ENCODE peak calls at places on chromosomes 2 and 18, in four cellular contexts. One of them, this sample, is unnamed.

GRCh38 chr2:10957396-10957795 is 45.7 kb downstream of the KCNF1 start:
- DNase-seq in HepG2: no peak
- DNase-seq in GM12878: no peak
- DNase-seq in K562: no peak
- DNase-seq in this sample: no peak

GRCh38 chr18:44465337-44465736 is 215.4 kb upstream of the SETBP1 start:
- DNase-seq in GM12878: no peak
- DNase-seq in K562: no peak
- DNase-seq in HepG2: no peak
- DNase-seq in this sample: no peak

GRCh38 chr2:113053666-113054435 is 1.2 kb upstream of the IL36B start:
- DNase-seq in HepG2: no peak
- DNase-seq in K562: no peak
- DNase-seq in GM12878: no peak
- DNase-seq in this sample: no peak

GRCh38 chr2:222355860-222356259 is 57.1 kb upstream of the PAX3 start:
- DNase-seq in GM12878: no peak
- DNase-seq in K562: no peak
- DNase-seq in HepG2: no peak
- DNase-seq in this sample: no peak

GRCh38 chr18:58078889-58079573 is 35.0 kb downstream of the NEDD4L start:
- DNase-seq in HepG2: no peak
- DNase-seq in GM12878: no peak
- DNase-seq in K562: peak
- DNase-seq in this sample: no peak

GRCh38 chr2:169091761-169092523 is 22.6 kb downstream of the DHRS9 start:
- DNase-seq in K562: no peak
- DNase-seq in GM12878: no peak
- DNase-seq in HepG2: no peak
- DNase-seq in this sample: no peak

GRCh38 chr2:109185338-109185737 is 56.3 kb downstream of the SH3RF3 start:
- DNase-seq in GM12878: no peak
- DNase-seq in K562: no peak
- DNase-seq in HepG2: no peak
- DNase-seq in this sample: no peak

GRCh38 chr2:196592912-196593881 is 46.3 kb upstream of the CCDC150 start:
- DNase-seq in GM12878: no peak
- DNase-seq in HepG2: no peak
- DNase-seq in K562: peak
- DNase-seq in this sample: peak

GRCh38 chr2:217800433-217801114 is 202.2 kb downstream of the TNS1 start:
- DNase-seq in GM12878: no peak
- DNase-seq in HepG2: no peak
- DNase-seq in K562: no peak
- DNase-seq in this sample: no peak

GRCh38 chr2:100394111-100394641 is 23.3 kb downstream of the CHST10 start:
- DNase-seq in GM12878: peak
- DNase-seq in K562: no peak
- DNase-seq in HepG2: no peak
- DNase-seq in this sample: no peak

GRCh38 chr2:45382744-45383143 is 228.3 kb downstream of the SRBD1 start:
- DNase-seq in HepG2: no peak
- DNase-seq in K562: peak
- DNase-seq in GM12878: no peak
- DNase-seq in this sample: no peak

GRCh38 chr2:20181761-20182160 is 43.2 kb downstream of the SDC1 start:
- DNase-seq in GM12878: no peak
- DNase-seq in K562: no peak
- DNase-seq in HepG2: no peak
- DNase-seq in this sample: no peak

GRCh38 chr18:46518438-46518837 is 138.6 kb downstream of the LOXHD1 start:
- DNase-seq in GM12878: no peak
- DNase-seq in K562: no peak
- DNase-seq in HepG2: peak
- DNase-seq in this sample: no peak

GRCh38 chr2:169767243-169767888 is 31.3 kb upstream of the SSB start:
- DNase-seq in GM12878: no peak
- DNase-seq in K562: peak
- DNase-seq in HepG2: peak
- DNase-seq in this sample: peak

DNA sequence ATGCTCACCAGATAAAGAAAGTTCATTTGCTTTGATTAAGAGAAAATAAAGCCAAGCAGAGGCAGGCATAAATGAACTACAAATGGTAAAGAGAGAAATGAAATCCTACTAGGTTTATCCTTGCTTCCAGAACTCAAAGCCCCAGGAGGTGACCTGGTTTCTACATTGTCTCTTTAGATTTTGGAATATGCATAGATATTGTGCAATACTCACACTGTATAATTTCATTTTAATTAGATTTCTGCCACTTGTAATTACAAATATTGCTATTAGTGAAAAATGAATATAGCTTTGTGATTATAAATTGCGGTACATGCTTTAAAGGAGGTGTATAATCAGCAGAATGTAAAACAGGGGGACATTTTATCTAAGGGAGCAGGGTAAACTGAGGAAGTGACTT is 76.9 kb upstream of the NRXN1 start:
- DNase-seq in GM12878: no peak
- DNase-seq in K562: no peak
- DNase-seq in HepG2: no peak
- DNase-seq in this sample: no peak
- TF ChIP-seq TARDBP in GM12878: no peak
- TF ChIP-seq TARDBP in K562: no peak
- TF ChIP-seq TARDBP in HepG2: no peak
- TF ChIP-seq TARDBP in this sample: no peak

DNA sequence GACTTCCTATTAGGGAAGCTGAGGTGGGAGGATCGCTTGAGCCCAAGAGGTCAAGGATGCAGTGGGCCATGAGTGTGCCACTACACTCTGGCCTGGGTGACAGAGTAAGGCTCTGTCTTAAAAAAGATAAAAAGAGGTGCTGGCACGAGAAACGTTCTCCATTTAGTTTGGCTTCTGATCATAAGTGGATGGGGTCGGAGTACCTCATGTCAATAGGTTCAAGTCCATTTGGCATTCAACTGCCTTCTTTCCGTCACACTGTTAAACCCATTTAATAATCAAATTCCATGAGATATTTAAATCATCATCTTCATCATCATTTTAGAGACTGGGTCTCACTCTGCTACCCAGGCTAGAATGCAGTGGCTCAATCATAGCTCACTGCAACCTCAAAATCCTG is 9.2 kb downstream of the COX7A2L start:
- DNase-seq in GM12878: no peak
- DNase-seq in HepG2: no peak
- DNase-seq in K562: no peak
- DNase-seq in this sample: no peak
- TF ChIP-seq TARDBP in GM12878: no peak
- TF ChIP-seq TARDBP in HepG2: no peak
- TF ChIP-seq TARDBP in K562: no peak
- TF ChIP-seq TARDBP in this sample: no peak

GRCh38 chr2:224563537-224563936 is 21.6 kb downstream of the CUL3 start:
- DNase-seq in GM12878: no peak
- DNase-seq in HepG2: no peak
- DNase-seq in K562: no peak
- DNase-seq in this sample: no peak

GRCh38 chr2:224560549-224560948 is 24.6 kb downstream of the CUL3 start:
- DNase-seq in GM12878: no peak
- DNase-seq in K562: no peak
- DNase-seq in HepG2: no peak
- DNase-seq in this sample: no peak

GRCh38 chr2:224561234-224562005 is 23.7 kb downstream of the CUL3 start:
- DNase-seq in HepG2: no peak
- DNase-seq in GM12878: peak
- DNase-seq in K562: no peak
- DNase-seq in this sample: no peak

GRCh38 chr2:224565452-224566035 is 19.6 kb downstream of the CUL3 start:
- DNase-seq in GM12878: no peak
- DNase-seq in K562: no peak
- DNase-seq in HepG2: no peak
- DNase-seq in this sample: no peak

GRCh38 chr2:224562831-224563230 is 22.3 kb downstream of the CUL3 start:
- DNase-seq in GM12878: no peak
- DNase-seq in K562: no peak
- DNase-seq in HepG2: no peak
- DNase-seq in this sample: peak
- TF ChIP-seq TARDBP in GM12878: no peak
- TF ChIP-seq TARDBP in K562: no peak
- TF ChIP-seq TARDBP in HepG2: no peak
- TF ChIP-seq TARDBP in this sample: no peak

DNA sequence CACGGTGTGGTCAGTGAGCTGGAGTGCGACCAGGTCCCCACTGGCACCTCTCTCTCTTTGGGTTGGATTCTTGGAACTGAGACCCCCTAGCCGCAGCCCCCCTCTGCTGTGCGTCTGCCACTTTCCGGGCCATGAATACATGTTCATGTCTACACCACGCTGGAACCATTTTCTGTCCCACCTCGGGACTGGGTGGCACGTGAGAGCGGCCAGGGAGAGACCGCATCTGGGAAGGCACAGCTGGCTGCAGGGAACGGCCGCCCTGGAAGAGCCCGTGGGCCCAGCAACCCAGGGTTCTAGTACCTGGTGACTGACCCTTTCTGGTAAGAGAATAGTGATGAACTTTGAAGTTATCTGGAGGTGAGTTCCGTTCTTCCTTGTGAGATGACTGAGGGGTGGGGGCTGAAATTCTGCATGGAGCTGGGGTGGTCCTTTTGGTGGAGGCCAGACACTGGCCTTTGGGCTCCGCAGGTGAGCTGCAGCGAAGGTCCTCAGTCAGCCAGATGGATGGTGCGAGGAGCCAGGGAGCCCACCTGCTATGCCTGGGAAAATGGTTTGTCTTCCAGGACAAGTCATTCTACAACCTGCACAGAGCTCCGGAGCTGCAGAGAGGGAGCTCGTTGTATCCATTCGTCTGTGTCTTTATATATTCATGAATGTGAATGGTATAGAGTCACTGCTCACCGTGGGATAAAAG is 223.6 kb downstream of the NDUFA10 start:
- DNase-seq in HepG2: no peak
- DNase-seq in K562: no peak
- DNase-seq in GM12878: no peak
- DNase-seq in this sample: no peak
- TF ChIP-seq TARDBP in HepG2: no peak
- TF ChIP-seq TARDBP in K562: no peak
- TF ChIP-seq TARDBP in GM12878: no peak
- TF ChIP-seq TARDBP in this sample: no peak

This sample was measured in HEK293T.